ENCODE peak calls at places on chromosomes 6 and 20, in nine cellular contexts. O is HTR-8/SVneo; A is stimulated activated naive CD4-positive, alpha-beta T cell; F is fibroblast of mammary gland; J is GM10248; U is effector memory CD4-positive, alpha-beta T cell; P is NCI-H82; X is amniotic stem cell; K is NCI-H1105 treated with DMSO at 0.1 percent for 48 hours. B is an unnamed sample.

GRCh38 chr20:50260480-50261221 is 70.0 kb downstream of the CEBPB start:
- DNase-seq in O (no peak), A (no peak), F (no peak), J (no peak), U (no peak), P (no peak), X (no peak), K (no peak), B (no peak)

GRCh38 chr6:88709819-88710246 is 253.6 kb downstream of the RNGTT start:
- DNase-seq in O (no peak), A (no peak), F (no peak), J (no peak), U (no peak), P (no peak), X (no peak), K (no peak), B (no peak)

GRCh38 chr6:30840922-30841643 is 43.2 kb upstream of the DDR1 start:
- DNase-seq in O (no peak), A (no peak), F (peak), J (no peak), U (no peak), P (no peak), X (no peak), K (no peak), B (no peak)

GRCh38 chr6:168032383-168032760 is 34.9 kb downstream of the KIF25 start:
- DNase-seq in O (peak), A (no peak), F (peak), J (no peak), U (no peak), P (no peak), X (no peak), K (no peak), B (peak)

GRCh38 chr6:11522819-11523218 is 14.7 kb upstream of the TMEM170B start:
- DNase-seq in O (no peak), A (no peak), F (peak), J (no peak), U (no peak), P (no peak), X (no peak), K (no peak), B (no peak)

GRCh38 chr20:40961686-40962640 is 66.7 kb upstream of the TOP1 start:
- DNase-seq in O (no peak), A (no peak), F (peak), J (no peak), U (no peak), P (no peak), X (no peak), K (no peak), B (no peak)

GRCh38 chr6:117352466-117353081 is 73.2 kb downstream of the ROS1 start:
- DNase-seq in O (peak), A (no peak), F (peak), J (no peak), U (no peak), P (no peak), X (peak), K (peak), B (no peak)

GRCh38 chr20:8227293-8227692 is 95.2 kb downstream of the PLCB1 start:
- DNase-seq in O (no peak), A (no peak), F (no peak), J (no peak), U (no peak), P (no peak), X (no peak), K (no peak), B (no peak)

GRCh38 chr20:35368616-35369423 is 43.0 kb downstream of the UQCC1 start:
- DNase-seq in O (no peak), A (no peak), F (no peak), J (no peak), U (no peak), P (peak), X (no peak), K (no peak), B (no peak)